ENCODE peak calls at places on chromosome 13, in four cellular contexts. N, A, I and Q are unnamed samples.

GRCh38 chr13:29850213-29850898 is at the start of gene UBL3:
- DNase-seq in N (peak), A (peak), I (peak), Q (peak)

GRCh38 chr13:49652691-49653305 is 24.5 kb downstream of the ARL11 start:
- DNase-seq in N (no peak), A (peak), I (no peak), Q (no peak)

GRCh38 chr13:27967203-27967735 is 1.8 kb downstream of the CDX2 start:
- DNase-seq in N (no peak), A (peak), I (no peak), Q (no peak)

GRCh38 chr13:26941345-26942174 is 181.0 kb upstream of the GPR12 start:
- DNase-seq in N (no peak), A (no peak), I (no peak), Q (no peak)

GRCh38 chr13:36251528-36251927 is 37.2 kb upstream of the SOHLH2 start:
- DNase-seq in N (no peak), A (no peak), I (no peak), Q (no peak)

GRCh38 chr13:25347156-25347555 is 24.6 kb upstream of the ATP8A2 start:
- DNase-seq in N (no peak), A (no peak), I (no peak), Q (no peak)

GRCh38 chr13:106453101-106453500 is 82.4 kb downstream of the EFNB2 start:
- DNase-seq in N (no peak), A (no peak), I (no peak), Q (no peak)

GRCh38 chr13:94330552-94331071 is 148.9 kb downstream of the DCT start:
- DNase-seq in N (no peak), A (no peak), I (no peak), Q (no peak)

GRCh38 chr13:38951525-38952313 is 38.9 kb downstream of the STOML3 start:
- DNase-seq in N (peak), A (peak), I (no peak), Q (no peak)

GRCh38 chr13:48631441-48631840 is 22.3 kb upstream of the CYSLTR2 start:
- DNase-seq in N (no peak), A (no peak), I (no peak), Q (no peak)

GRCh38 chr13:72127031-72127430 is 260.0 kb upstream of the DACH1 start:
- DNase-seq in N (no peak), A (no peak), I (no peak), Q (no peak)

GRCh38 chr13:30346159-30346788 is 38.9 kb upstream of the KATNAL1 start:
- DNase-seq in N (no peak), A (no peak), I (no peak), Q (no peak)

GRCh38 chr13:40288259-40288658 is 378.2 kb downstream of the FOXO1 start:
- DNase-seq in N (no peak), A (no peak), I (no peak), Q (no peak)

GRCh38 chr13:66673401-66673800 is 556.7 kb downstream of the PCDH9 start:
- DNase-seq in N (no peak), A (no peak), I (no peak), Q (no peak)

GRCh38 chr13:79659161-79659560 is 178.2 kb downstream of the NDFIP2 start:
- DNase-seq in N (peak), A (peak), I (no peak), Q (no peak)

GRCh38 chr13:44765076-44765475 is 188.9 kb upstream of the TSC22D1 start:
- DNase-seq in N (no peak), A (no peak), I (no peak), Q (no peak)

GRCh38 chr13:105773887-105774538 is 761.4 kb downstream of the EFNB2 start:
- DNase-seq in N (no peak), A (no peak), I (no peak), Q (no peak)

GRCh38 chr13:101838305-101838835 is 385.9 kb downstream of the ITGBL1 start:
- DNase-seq in N (no peak), A (no peak), I (no peak), Q (no peak)

GRCh38 chr13:113002206-113002821 is 33.3 kb downstream of the MCF2L start:
- DNase-seq in N (no peak), A (peak), I (no peak), Q (no peak)

GRCh38 chr13:40666905-40667621 is 622 bp upstream of the FOXO1 start:
- DNase-seq in N (peak), A (no peak), I (peak), Q (peak)

GRCh38 chr13:23504188-23504587 is 66.0 kb upstream of the TNFRSF19 start:
- DNase-seq in N (no peak), A (no peak), I (no peak), Q (no peak)

GRCh38 chr13:74135306-74136088 is 1.3 kb upstream of the KLF12 start:
- DNase-seq in N (peak), A (peak), I (peak), Q (peak)

GRCh38 chr13:52070929-52071523 is 46.5 kb downstream of the UTP14C start:
- DNase-seq in N (no peak), A (no peak), I (no peak), Q (no peak)

GRCh38 chr13:101626925-101627555 is 174.6 kb downstream of the ITGBL1 start:
- DNase-seq in N (no peak), A (peak), I (no peak), Q (no peak)

GRCh38 chr13:27372896-27373295 is 51.5 kb upstream of the GTF3A start:
- DNase-seq in N (no peak), A (peak), I (peak), Q (no peak)

GRCh38 chr13:109904218-109904617 is 117.8 kb upstream of the IRS2 start:
- DNase-seq in N (no peak), A (no peak), I (no peak), Q (no peak)

GRCh38 chr13:32153056-32153455 is 121.5 kb downstream of the FRY start:
- DNase-seq in N (no peak), A (no peak), I (no peak), Q (no peak)